ENCODE peak calls at places on chromosomes 12 and 14, in four cellular contexts. One of them, this sample, is unnamed.

GRCh38 chr12:19095331-19095730 is 34.2 kb upstream of the PLEKHA5 start:
- DNase-seq in heart right ventricle: no peak
- DNase-seq in ovary: no peak
- DNase-seq in posterior vena cava: no peak
- DNase-seq in this sample: no peak

GRCh38 chr14:54815016-54815415 is 87.6 kb downstream of the GCH1 start:
- DNase-seq in heart right ventricle: no peak
- DNase-seq in ovary: no peak
- DNase-seq in posterior vena cava: peak
- DNase-seq in this sample: no peak

GRCh38 chr12:113054948-113055486 is 1.5 kb upstream of the DTX1 start:
- DNase-seq in heart right ventricle: no peak
- DNase-seq in ovary: no peak
- DNase-seq in posterior vena cava: no peak
- DNase-seq in this sample: no peak

GRCh38 chr14:23675906-23676305 is 39.7 kb downstream of the DHRS2 start:
- DNase-seq in heart right ventricle: no peak
- DNase-seq in ovary: no peak
- DNase-seq in posterior vena cava: no peak
- DNase-seq in this sample: no peak

GRCh38 chr14:49619730-49620129 is 696 bp downstream of the RPL36AL start:
- DNase-seq in heart right ventricle: no peak
- DNase-seq in ovary: no peak
- DNase-seq in posterior vena cava: no peak
- DNase-seq in this sample: no peak

GRCh38 chr12:100842156-100842555 is 47.6 kb downstream of the ANO4 start:
- DNase-seq in heart right ventricle: no peak
- DNase-seq in ovary: no peak
- DNase-seq in posterior vena cava: no peak
- DNase-seq in this sample: no peak

GRCh38 chr12:11016937-11017336 is 5.5 kb downstream of the TAS2R19 start:
- DNase-seq in heart right ventricle: no peak
- DNase-seq in ovary: no peak
- DNase-seq in posterior vena cava: no peak
- DNase-seq in this sample: no peak

GRCh38 chr14:46661728-46662127 is 10.1 kb upstream of the RPL10L start:
- DNase-seq in heart right ventricle: no peak
- DNase-seq in ovary: no peak
- DNase-seq in posterior vena cava: no peak
- DNase-seq in this sample: no peak

GRCh38 chr12:85569261-85569660 is 266.9 kb downstream of the RASSF9 start:
- DNase-seq in heart right ventricle: no peak
- DNase-seq in ovary: no peak
- DNase-seq in posterior vena cava: no peak
- DNase-seq in this sample: no peak

GRCh38 chr12:127399451-127399850 is 867.5 kb upstream of the TMEM132C start:
- DNase-seq in heart right ventricle: no peak
- DNase-seq in ovary: no peak
- DNase-seq in posterior vena cava: no peak
- DNase-seq in this sample: no peak

GRCh38 chr14:95157987-95158712 is 821 bp upstream of the DICER1 start:
- DNase-seq in heart right ventricle: no peak
- DNase-seq in ovary: no peak
- DNase-seq in posterior vena cava: no peak
- DNase-seq in this sample: no peak

GRCh38 chr12:115895247-115895646 is 382.2 kb downstream of the MED13L start:
- DNase-seq in heart right ventricle: no peak
- DNase-seq in ovary: no peak
- DNase-seq in posterior vena cava: no peak
- DNase-seq in this sample: no peak

GRCh38 chr12:131612092-131612755 is 98.7 kb upstream of the SFSWAP start:
- DNase-seq in heart right ventricle: no peak
- DNase-seq in ovary: no peak
- DNase-seq in posterior vena cava: peak
- DNase-seq in this sample: no peak

GRCh38 chr12:6292606-6293005 is 17.9 kb upstream of the PLEKHG6 start:
- DNase-seq in heart right ventricle: no peak
- DNase-seq in ovary: no peak
- DNase-seq in posterior vena cava: no peak
- DNase-seq in this sample: no peak

GRCh38 chr12:122190842-122191668 is 8.1 kb downstream of the LRRC43 start:
- DNase-seq in heart right ventricle: peak
- DNase-seq in ovary: no peak
- DNase-seq in posterior vena cava: peak
- DNase-seq in this sample: peak

This sample was measured in stimulated activated CD8-positive, alpha-beta memory T cell treated with anti-CD3 and anti-CD28 coated beads, Interleukin-7, amount 100 ng/mL, for 48 hours.